ENCODE peak calls at places on chromosomes 16 and 17, in five cellular contexts. Y is upper lobe of right lung, C is HCT116, J is A549, E is pancreas. K is an unnamed sample.

GRCh38 chr17:1787301-1787902 is 25.5 kb downstream of the SERPINF1 start:
- DNase-seq in Y (no peak), C (peak; percentile 69), J (peak; percentile 87), E (no peak), K (peak; percentile 78)

GRCh38 chr16:81495321-81496234 is 51.0 kb downstream of the CMIP start:
- DNase-seq in Y (peak; percentile 77), C (no peak), J (no peak), E (no peak), K (peak; percentile 35)

GRCh38 chr16:24858219-24859041 is 12.7 kb downstream of the SLC5A11 start:
- DNase-seq in Y (peak; percentile 70), C (no peak), J (peak; percentile 68), E (peak; percentile 48), K (peak; percentile 63)

GRCh38 chr16:21568502-21569189 is 30.7 kb upstream of the METTL9 start:
- DNase-seq in Y (peak; percentile 27), C (no peak), J (no peak), E (no peak), K (peak; percentile 4)

GRCh38 chr16:25027781-25028180 is 12.6 kb upstream of the ARHGAP17 start:
- DNase-seq in Y (no peak), C (no peak), J (no peak), E (no peak), K (no peak)

GRCh38 chr17:74528491-74529199 is 2.6 kb downstream of the CD300LB start:
- DNase-seq in Y (no peak), C (no peak), J (no peak), E (no peak), K (no peak)

GRCh38 chr16:62870554-62870953 is 834.3 kb upstream of the CDH8 start:
- DNase-seq in Y (no peak), C (no peak), J (no peak), E (no peak), K (no peak)

GRCh38 chr16:51707666-51708065 is 556.6 kb upstream of the SALL1 start:
- DNase-seq in Y (no peak), C (no peak), J (no peak), E (no peak), K (no peak)

GRCh38 chr17:38673714-38674012 is 1.1 kb downstream of the EPOP start:
- DNase-seq in Y (no peak), C (no peak), J (no peak), E (peak; percentile 28), K (no peak)

GRCh38 chr17:2889256-2889655 is 93.0 kb downstream of the RAP1GAP2 start:
- DNase-seq in Y (no peak), C (no peak), J (no peak), E (no peak), K (no peak)

GRCh38 chr16:30740364-30741251 is 7.6 kb upstream of the PHKG2 start:
- DNase-seq in Y (peak; percentile 93), C (peak; percentile 87), J (peak; percentile 85), E (peak; percentile 94), K (peak; percentile 92)

GRCh38 chr16:5175263-5175662 is 77.7 kb upstream of the EEF2KMT start:
- DNase-seq in Y (no peak), C (no peak), J (no peak), E (no peak), K (peak; percentile 34)

GRCh38 chr16:31466381-31466841 is 5.5 kb upstream of the TGFB1I1 start:
- DNase-seq in Y (no peak), C (no peak), J (no peak), E (no peak), K (no peak)

GRCh38 chr17:18257268-18257681 is 1.3 kb downstream of the FLII start:
- DNase-seq in Y (no peak), C (no peak), J (no peak), E (peak; percentile 46), K (peak; percentile 27)

GRCh38 chr16:15705064-15705565 is 55.1 kb downstream of the NDE1 start:
- DNase-seq in Y (no peak), C (no peak), J (no peak), E (no peak), K (no peak)

GRCh38 chr17:80187493-80187892 is 17.7 kb downstream of the CARD14 start:
- DNase-seq in Y (peak; percentile 83), C (no peak), J (no peak), E (peak; percentile 61), K (peak; percentile 74)

GRCh38 chr16:2905241-2905987 is 6.3 kb upstream of the FLYWCH1 start:
- DNase-seq in Y (peak; percentile 99), C (peak; percentile 99), J (peak; percentile 100), E (peak; percentile 99), K (peak; percentile 100)

GRCh38 chr16:66719246-66719645 is 22.7 kb upstream of the CMTM4 start:
- DNase-seq in Y (no peak), C (no peak), J (no peak), E (no peak), K (no peak)

GRCh38 chr17:72385482-72385881 is 264.7 kb downstream of the SOX9 start:
- DNase-seq in Y (no peak), C (no peak), J (no peak), E (no peak), K (no peak)

GRCh38 chr17:31431098-31431794 is 39.8 kb downstream of the RAB11FIP4 start:
- DNase-seq in Y (no peak), C (no peak), J (no peak), E (no peak), K (no peak)

GRCh38 chr17:76147211-76148014 is 6.4 kb upstream of the FOXJ1 start:
- DNase-seq in Y (no peak), C (peak; percentile 35), J (no peak), E (no peak), K (no peak)

GRCh38 chr17:13153036-13153435 is 135.2 kb upstream of the ELAC2 start:
- DNase-seq in Y (no peak), C (no peak), J (no peak), E (no peak), K (no peak)

GRCh38 chr16:87690911-87691685 is 74.7 kb downstream of the KLHDC4 start:
- DNase-seq in Y (no peak), C (no peak), J (no peak), E (no peak), K (no peak)

GRCh38 chr17:70320642-70321345 is 151.5 kb downstream of the KCNJ2 start:
- DNase-seq in Y (peak; percentile 66), C (no peak), J (no peak), E (no peak), K (peak; percentile 10)

GRCh38 chr17:21199311-21199710 is 14.7 kb downstream of the TMEM11 start:
- DNase-seq in Y (no peak), C (no peak), J (no peak), E (no peak), K (no peak)

GRCh38 chr16:85511938-85512551 is 101.1 kb upstream of the GSE1 start:
- DNase-seq in Y (no peak), C (no peak), J (no peak), E (no peak), K (no peak)

GRCh38 chr16:13231365-13231764 is 330.0 kb downstream of the SHISA9 start:
- DNase-seq in Y (no peak), C (no peak), J (no peak), E (no peak), K (no peak)

GRCh38 chr16:10616744-10617640 is 36.6 kb upstream of the EMP2 start:
- DNase-seq in Y (peak; percentile 89), C (peak; percentile 8), J (peak; percentile 29), E (no peak), K (peak; percentile 82)

GRCh38 chr17:81039854-81040758 is 5.2 kb downstream of the BAIAP2 start:
- DNase-seq in Y (no peak), C (no peak), J (peak; percentile 42), E (no peak), K (no peak)

GRCh38 chr17:67974186-67974585 is 22.1 kb downstream of the C17orf58 start:
- DNase-seq in Y (no peak), C (no peak), J (no peak), E (no peak), K (no peak)

GRCh38 chr17:78174332-78174869 is 6.0 kb downstream of the SYNGR2 start:
- DNase-seq in Y (peak; percentile 97), C (no peak), J (peak; percentile 56), E (peak; percentile 96), K (peak; percentile 91)

GRCh38 chr16:1175566-1176279 is 22.8 kb downstream of the CACNA1H start:
- DNase-seq in Y (no peak), C (no peak), J (no peak), E (no peak), K (no peak)

GRCh38 chr17:74368341-74369152 is 1.2 kb downstream of the GPR142 start:
- DNase-seq in Y (peak; percentile 82), C (peak; percentile 67), J (peak; percentile 66), E (peak; percentile 71), K (peak; percentile 79)

GRCh38 chr17:57985675-57985974 is 2.4 kb downstream of the VEZF1 start:
- DNase-seq in Y (no peak), C (no peak), J (peak; percentile 43), E (no peak), K (no peak)
- H3K4me3 ChIP-seq in Y (peak overlapping the region; percentile 3), C (peak overlapping the region; percentile 67), J (peak overlapping the region; percentile 77), E (no peak overlapping the region), K (no peak overlapping the region)

DNA sequence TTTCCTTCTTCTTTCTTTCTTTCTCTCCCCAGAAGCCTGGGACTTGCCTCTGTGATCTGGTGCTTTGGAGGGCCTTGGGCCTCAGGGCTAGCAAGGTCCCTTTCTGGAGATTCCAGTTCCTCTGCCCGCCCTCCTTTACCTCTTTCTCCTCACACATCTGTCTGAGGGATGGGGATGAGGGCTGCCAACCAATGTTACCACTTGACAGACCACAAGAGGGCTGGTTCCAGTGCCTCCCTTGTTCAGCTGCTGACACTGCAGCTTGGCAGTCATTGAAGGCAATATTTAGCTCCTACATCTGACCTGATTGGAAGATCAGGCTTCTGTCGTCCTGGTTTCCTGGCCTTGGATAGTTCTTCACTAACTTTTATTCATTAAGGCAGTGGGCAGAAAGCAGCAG is 3.6 kb upstream of the ZNF652 start:
- DNase-seq in Y (no peak), C (peak; percentile 65), J (peak; percentile 70), E (no peak), K (no peak)
- H3K27ac ChIP-seq in Y (no peak overlapping the region), C (no peak overlapping the region), J (no peak overlapping the region), E (no peak overlapping the region), K (no peak overlapping the region)

GRCh38 chr17:45030733-45031132 is 20.7 kb downstream of the DCAKD start:
- DNase-seq in Y (no peak), C (no peak), J (no peak), E (no peak), K (no peak)
- H3K9me3 ChIP-seq in Y (no peaks in the 10 kb centered on the region), C (no peaks in the 10 kb centered on the region), J (no peaks in the 10 kb centered on the region), E (no peaks in the 10 kb centered on the region), K (no peaks in the 10 kb centered on the region)

DNA sequence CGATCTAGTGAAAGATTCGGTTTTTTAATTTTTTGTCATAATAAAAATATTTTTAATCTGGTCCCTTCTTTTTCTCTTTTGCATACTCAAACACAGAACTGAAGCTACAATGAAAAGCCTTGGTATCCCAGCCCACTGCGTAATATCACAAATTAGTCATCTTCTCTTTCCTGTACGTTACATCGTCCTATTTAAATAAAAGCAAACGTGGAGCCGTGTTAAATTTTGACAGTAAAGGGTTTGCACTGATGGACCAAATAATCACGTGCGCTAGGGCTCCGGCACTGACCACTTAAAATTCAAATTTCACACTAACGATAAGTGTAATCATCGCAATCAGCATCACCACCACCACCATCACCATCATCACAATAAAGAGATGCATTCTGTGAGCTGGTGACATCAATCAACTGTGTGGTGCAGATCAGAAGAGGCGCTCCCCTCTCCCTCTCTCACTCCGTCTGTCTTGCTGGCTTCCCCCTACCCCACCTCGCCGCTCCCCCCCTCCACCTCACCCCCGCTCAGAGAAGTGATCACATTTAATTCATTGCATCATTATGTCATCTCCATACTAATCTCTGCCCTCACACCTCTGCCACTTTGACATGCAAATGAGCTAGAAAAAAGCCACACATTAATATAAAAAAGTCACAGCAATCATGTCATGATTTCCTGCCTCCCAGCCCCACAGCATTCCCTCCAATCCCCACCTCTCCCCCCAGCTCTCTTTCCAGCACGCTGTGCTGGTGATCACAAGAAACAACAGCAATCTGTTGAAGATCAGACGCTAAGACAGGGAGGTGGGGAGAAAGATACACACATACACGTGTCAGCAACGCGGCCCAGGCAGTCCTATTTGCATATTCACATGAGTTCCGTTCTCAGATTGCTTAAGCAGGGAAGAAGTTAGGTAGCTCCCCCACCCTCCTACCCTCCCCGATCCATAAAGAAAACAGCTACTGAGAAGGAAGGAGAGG is 405.8 kb upstream of the PSMD7 start:
- DNase-seq in Y (no peak), C (no peak), J (no peak), E (no peak), K (peak; percentile 8)
- H3K4me3 ChIP-seq in Y (no peak overlapping the region), C (no peak overlapping the region), J (no peak overlapping the region), E (no peak overlapping the region), K (no peak overlapping the region)

K was measured in transverse colon.